ENCODE peak calls at places on chromosome X, in nine cellular contexts. One of them, this sample, is unnamed.
A peak's percentile ranks its signal among the peaks of the same experiment; 100 is the strongest.

GRCh38 chrX:24148535-24149345 is 789 bp upstream of the ZFX start:
- DNase-seq in transverse colon: no peak
- DNase-seq in substantia nigra: no peak
- DNase-seq in ecto neural progenitor cell: no peak
- DNase-seq in memory B cell: no peak
- DNase-seq in H54: no peak
- DNase-seq in stimulated activated CD8-positive, alpha-beta memory T cell treated with anti-CD3 and anti-CD28 coated beads, Interleukin-7, amount 100 ng/mL, for 24 hours: no peak
- DNase-seq in effector memory CD8-positive, alpha-beta T cell: no peak
- DNase-seq in Right ventricle myocardium superior: peak; percentile 41
- DNase-seq in this sample: no peak

GRCh38 chrX:154046262-154046771 is 26.6 kb upstream of the IRAK1 start:
- DNase-seq in memory B cell: no peak
- DNase-seq in ecto neural progenitor cell: peak; percentile 51
- DNase-seq in substantia nigra: no peak
- DNase-seq in Right ventricle myocardium superior: peak; percentile 60
- DNase-seq in transverse colon: no peak
- DNase-seq in effector memory CD8-positive, alpha-beta T cell: no peak
- DNase-seq in H54: no peak
- DNase-seq in stimulated activated CD8-positive, alpha-beta memory T cell treated with anti-CD3 and anti-CD28 coated beads, Interleukin-7, amount 100 ng/mL, for 24 hours: no peak
- DNase-seq in this sample: no peak

GRCh38 chrX:95893632-95894031 is 791.0 kb upstream of the DIAPH2 start:
- DNase-seq in memory B cell: no peak
- DNase-seq in effector memory CD8-positive, alpha-beta T cell: no peak
- DNase-seq in substantia nigra: no peak
- DNase-seq in transverse colon: no peak
- DNase-seq in ecto neural progenitor cell: no peak
- DNase-seq in H54: no peak
- DNase-seq in Right ventricle myocardium superior: no peak
- DNase-seq in stimulated activated CD8-positive, alpha-beta memory T cell treated with anti-CD3 and anti-CD28 coated beads, Interleukin-7, amount 100 ng/mL, for 24 hours: no peak
- DNase-seq in this sample: no peak

GRCh38 chrX:34903316-34903715 is 39.3 kb upstream of the FAM47B start:
- DNase-seq in H54: no peak
- DNase-seq in ecto neural progenitor cell: no peak
- DNase-seq in transverse colon: no peak
- DNase-seq in substantia nigra: no peak
- DNase-seq in effector memory CD8-positive, alpha-beta T cell: no peak
- DNase-seq in memory B cell: no peak
- DNase-seq in Right ventricle myocardium superior: no peak
- DNase-seq in stimulated activated CD8-positive, alpha-beta memory T cell treated with anti-CD3 and anti-CD28 coated beads, Interleukin-7, amount 100 ng/mL, for 24 hours: no peak
- DNase-seq in this sample: no peak

GRCh38 chrX:154409222-154409871 is at the start of gene DNASE1L1:
- DNase-seq in memory B cell: no peak
- DNase-seq in substantia nigra: peak; percentile 12
- DNase-seq in Right ventricle myocardium superior: peak; percentile 88
- DNase-seq in H54: peak; percentile 42
- DNase-seq in transverse colon: peak; percentile 90
- DNase-seq in stimulated activated CD8-positive, alpha-beta memory T cell treated with anti-CD3 and anti-CD28 coated beads, Interleukin-7, amount 100 ng/mL, for 24 hours: no peak
- DNase-seq in effector memory CD8-positive, alpha-beta T cell: no peak
- DNase-seq in ecto neural progenitor cell: peak; percentile 86
- DNase-seq in this sample: peak; percentile 68

GRCh38 chrX:121389976-121390709 is 342.7 kb downstream of the GLUD2 start:
- DNase-seq in stimulated activated CD8-positive, alpha-beta memory T cell treated with anti-CD3 and anti-CD28 coated beads, Interleukin-7, amount 100 ng/mL, for 24 hours: no peak
- DNase-seq in H54: peak; percentile 3
- DNase-seq in transverse colon: no peak
- DNase-seq in ecto neural progenitor cell: no peak
- DNase-seq in substantia nigra: no peak
- DNase-seq in effector memory CD8-positive, alpha-beta T cell: no peak
- DNase-seq in memory B cell: no peak
- DNase-seq in Right ventricle myocardium superior: no peak
- DNase-seq in this sample: no peak

GRCh38 chrX:49183701-49184281 is 2.4 kb downstream of the PRICKLE3 start:
- DNase-seq in Right ventricle myocardium superior: peak; percentile 51
- DNase-seq in substantia nigra: no peak
- DNase-seq in memory B cell: no peak
- DNase-seq in effector memory CD8-positive, alpha-beta T cell: no peak
- DNase-seq in stimulated activated CD8-positive, alpha-beta memory T cell treated with anti-CD3 and anti-CD28 coated beads, Interleukin-7, amount 100 ng/mL, for 24 hours: no peak
- DNase-seq in H54: no peak
- DNase-seq in ecto neural progenitor cell: no peak
- DNase-seq in transverse colon: no peak
- DNase-seq in this sample: no peak

GRCh38 chrX:97685753-97686152 is 802.0 kb downstream of the RPA4 start:
- DNase-seq in memory B cell: no peak
- DNase-seq in stimulated activated CD8-positive, alpha-beta memory T cell treated with anti-CD3 and anti-CD28 coated beads, Interleukin-7, amount 100 ng/mL, for 24 hours: no peak
- DNase-seq in Right ventricle myocardium superior: no peak
- DNase-seq in effector memory CD8-positive, alpha-beta T cell: no peak
- DNase-seq in substantia nigra: peak; percentile 0
- DNase-seq in H54: peak; percentile 5
- DNase-seq in ecto neural progenitor cell: no peak
- DNase-seq in transverse colon: no peak
- DNase-seq in this sample: no peak

GRCh38 chrX:40325161-40325560 is 227.4 kb upstream of the BCOR start:
- DNase-seq in substantia nigra: no peak
- DNase-seq in memory B cell: no peak
- DNase-seq in ecto neural progenitor cell: peak; percentile 29
- DNase-seq in H54: no peak
- DNase-seq in stimulated activated CD8-positive, alpha-beta memory T cell treated with anti-CD3 and anti-CD28 coated beads, Interleukin-7, amount 100 ng/mL, for 24 hours: no peak
- DNase-seq in transverse colon: no peak
- DNase-seq in Right ventricle myocardium superior: no peak
- DNase-seq in effector memory CD8-positive, alpha-beta T cell: no peak
- DNase-seq in this sample: no peak

GRCh38 chrX:115232933-115233496 is 881 bp downstream of the LRCH2 start:
- DNase-seq in transverse colon: no peak
- DNase-seq in memory B cell: no peak
- DNase-seq in stimulated activated CD8-positive, alpha-beta memory T cell treated with anti-CD3 and anti-CD28 coated beads, Interleukin-7, amount 100 ng/mL, for 24 hours: no peak
- DNase-seq in H54: no peak
- DNase-seq in substantia nigra: no peak
- DNase-seq in Right ventricle myocardium superior: no peak
- DNase-seq in ecto neural progenitor cell: no peak
- DNase-seq in effector memory CD8-positive, alpha-beta T cell: no peak
- DNase-seq in this sample: no peak

GRCh38 chrX:45722471-45722870 is 521.8 kb upstream of the DIPK2B start:
- DNase-seq in Right ventricle myocardium superior: no peak
- DNase-seq in transverse colon: no peak
- DNase-seq in H54: no peak
- DNase-seq in stimulated activated CD8-positive, alpha-beta memory T cell treated with anti-CD3 and anti-CD28 coated beads, Interleukin-7, amount 100 ng/mL, for 24 hours: no peak
- DNase-seq in memory B cell: no peak
- DNase-seq in ecto neural progenitor cell: no peak
- DNase-seq in substantia nigra: no peak
- DNase-seq in effector memory CD8-positive, alpha-beta T cell: no peak
- DNase-seq in this sample: no peak

GRCh38 chrX:29318051-29318450 is 730.8 kb downstream of the IL1RAPL1 start:
- DNase-seq in Right ventricle myocardium superior: no peak
- DNase-seq in ecto neural progenitor cell: no peak
- DNase-seq in stimulated activated CD8-positive, alpha-beta memory T cell treated with anti-CD3 and anti-CD28 coated beads, Interleukin-7, amount 100 ng/mL, for 24 hours: no peak
- DNase-seq in memory B cell: no peak
- DNase-seq in transverse colon: no peak
- DNase-seq in effector memory CD8-positive, alpha-beta T cell: no peak
- DNase-seq in substantia nigra: no peak
- DNase-seq in H54: no peak
- DNase-seq in this sample: no peak

GRCh38 chrX:3638280-3638873 is 75.1 kb downstream of the PRKX start:
- DNase-seq in substantia nigra: peak; percentile 9
- DNase-seq in ecto neural progenitor cell: peak; percentile 63
- DNase-seq in effector memory CD8-positive, alpha-beta T cell: peak; percentile 13
- DNase-seq in H54: peak; percentile 4
- DNase-seq in Right ventricle myocardium superior: no peak
- DNase-seq in memory B cell: peak; percentile 19
- DNase-seq in transverse colon: peak; percentile 44
- DNase-seq in stimulated activated CD8-positive, alpha-beta memory T cell treated with anti-CD3 and anti-CD28 coated beads, Interleukin-7, amount 100 ng/mL, for 24 hours: no peak
- DNase-seq in this sample: peak; percentile 37

GRCh38 chrX:45824471-45824870 is 623.8 kb upstream of the DIPK2B start:
- DNase-seq in stimulated activated CD8-positive, alpha-beta memory T cell treated with anti-CD3 and anti-CD28 coated beads, Interleukin-7, amount 100 ng/mL, for 24 hours: no peak
- DNase-seq in effector memory CD8-positive, alpha-beta T cell: no peak
- DNase-seq in Right ventricle myocardium superior: no peak
- DNase-seq in substantia nigra: no peak
- DNase-seq in ecto neural progenitor cell: no peak
- DNase-seq in memory B cell: no peak
- DNase-seq in H54: peak; percentile 10
- DNase-seq in transverse colon: no peak
- DNase-seq in this sample: no peak

GRCh38 chrX:34813618-34814017 is 129.0 kb upstream of the FAM47B start:
- DNase-seq in transverse colon: no peak
- DNase-seq in effector memory CD8-positive, alpha-beta T cell: no peak
- DNase-seq in memory B cell: no peak
- DNase-seq in substantia nigra: no peak
- DNase-seq in H54: no peak
- DNase-seq in stimulated activated CD8-positive, alpha-beta memory T cell treated with anti-CD3 and anti-CD28 coated beads, Interleukin-7, amount 100 ng/mL, for 24 hours: no peak
- DNase-seq in ecto neural progenitor cell: no peak
- DNase-seq in Right ventricle myocardium superior: no peak
- DNase-seq in this sample: no peak

GRCh38 chrX:23554304-23554703 is 113.0 kb upstream of the PRDX4 start:
- DNase-seq in effector memory CD8-positive, alpha-beta T cell: no peak
- DNase-seq in memory B cell: no peak
- DNase-seq in ecto neural progenitor cell: no peak
- DNase-seq in H54: no peak
- DNase-seq in transverse colon: no peak
- DNase-seq in substantia nigra: no peak
- DNase-seq in Right ventricle myocardium superior: no peak
- DNase-seq in stimulated activated CD8-positive, alpha-beta memory T cell treated with anti-CD3 and anti-CD28 coated beads, Interleukin-7, amount 100 ng/mL, for 24 hours: no peak
- DNase-seq in this sample: no peak

GRCh38 chrX:139187738-139188137 is 342.8 kb upstream of the F9 start:
- DNase-seq in Right ventricle myocardium superior: no peak
- DNase-seq in transverse colon: no peak
- DNase-seq in ecto neural progenitor cell: no peak
- DNase-seq in memory B cell: no peak
- DNase-seq in effector memory CD8-positive, alpha-beta T cell: no peak
- DNase-seq in substantia nigra: no peak
- DNase-seq in stimulated activated CD8-positive, alpha-beta memory T cell treated with anti-CD3 and anti-CD28 coated beads, Interleukin-7, amount 100 ng/mL, for 24 hours: no peak
- DNase-seq in H54: no peak
- DNase-seq in this sample: no peak

GRCh38 chrX:136250191-136251041 is 784 bp downstream of the MAP7D3 start:
- DNase-seq in memory B cell: no peak
- DNase-seq in ecto neural progenitor cell: no peak
- DNase-seq in substantia nigra: no peak
- DNase-seq in stimulated activated CD8-positive, alpha-beta memory T cell treated with anti-CD3 and anti-CD28 coated beads, Interleukin-7, amount 100 ng/mL, for 24 hours: no peak
- DNase-seq in effector memory CD8-positive, alpha-beta T cell: no peak
- DNase-seq in H54: peak; percentile 24
- DNase-seq in Right ventricle myocardium superior: no peak
- DNase-seq in transverse colon: no peak
- DNase-seq in this sample: no peak

GRCh38 chrX:44071847-44072545 is 98.8 kb upstream of the NDP start:
- DNase-seq in H54: peak; percentile 6
- DNase-seq in ecto neural progenitor cell: no peak
- DNase-seq in stimulated activated CD8-positive, alpha-beta memory T cell treated with anti-CD3 and anti-CD28 coated beads, Interleukin-7, amount 100 ng/mL, for 24 hours: no peak
- DNase-seq in substantia nigra: no peak
- DNase-seq in effector memory CD8-positive, alpha-beta T cell: no peak
- DNase-seq in memory B cell: no peak
- DNase-seq in Right ventricle myocardium superior: no peak
- DNase-seq in transverse colon: no peak
- DNase-seq in this sample: no peak

GRCh38 chrX:18884916-18885315 is 99.0 kb downstream of the PHKA2 start:
- DNase-seq in memory B cell: no peak
- DNase-seq in H54: no peak
- DNase-seq in transverse colon: no peak
- DNase-seq in ecto neural progenitor cell: no peak
- DNase-seq in Right ventricle myocardium superior: no peak
- DNase-seq in effector memory CD8-positive, alpha-beta T cell: no peak
- DNase-seq in stimulated activated CD8-positive, alpha-beta memory T cell treated with anti-CD3 and anti-CD28 coated beads, Interleukin-7, amount 100 ng/mL, for 24 hours: no peak
- DNase-seq in substantia nigra: no peak
- DNase-seq in this sample: no peak

GRCh38 chrX:49664824-49665223 is 31.0 kb downstream of the PAGE1 start:
- DNase-seq in substantia nigra: no peak
- DNase-seq in effector memory CD8-positive, alpha-beta T cell: no peak
- DNase-seq in H54: no peak
- DNase-seq in memory B cell: no peak
- DNase-seq in stimulated activated CD8-positive, alpha-beta memory T cell treated with anti-CD3 and anti-CD28 coated beads, Interleukin-7, amount 100 ng/mL, for 24 hours: no peak
- DNase-seq in transverse colon: no peak
- DNase-seq in Right ventricle myocardium superior: no peak
- DNase-seq in ecto neural progenitor cell: no peak
- DNase-seq in this sample: no peak

GRCh38 chrX:122269243-122269781 is 914.8 kb upstream of the GRIA3 start:
- DNase-seq in memory B cell: no peak
- DNase-seq in H54: no peak
- DNase-seq in stimulated activated CD8-positive, alpha-beta memory T cell treated with anti-CD3 and anti-CD28 coated beads, Interleukin-7, amount 100 ng/mL, for 24 hours: no peak
- DNase-seq in effector memory CD8-positive, alpha-beta T cell: no peak
- DNase-seq in ecto neural progenitor cell: no peak
- DNase-seq in transverse colon: no peak
- DNase-seq in substantia nigra: no peak
- DNase-seq in Right ventricle myocardium superior: no peak
- DNase-seq in this sample: no peak

GRCh38 chrX:109954333-109954732 is 48.6 kb upstream of the TMEM164 start:
- DNase-seq in substantia nigra: no peak
- DNase-seq in Right ventricle myocardium superior: no peak
- DNase-seq in memory B cell: no peak
- DNase-seq in ecto neural progenitor cell: no peak
- DNase-seq in stimulated activated CD8-positive, alpha-beta memory T cell treated with anti-CD3 and anti-CD28 coated beads, Interleukin-7, amount 100 ng/mL, for 24 hours: no peak
- DNase-seq in effector memory CD8-positive, alpha-beta T cell: no peak
- DNase-seq in transverse colon: no peak
- DNase-seq in H54: no peak
- DNase-seq in this sample: no peak

GRCh38 chrX:110082156-110082555 is 79.2 kb downstream of the TMEM164 start:
- DNase-seq in transverse colon: no peak
- DNase-seq in effector memory CD8-positive, alpha-beta T cell: no peak
- DNase-seq in stimulated activated CD8-positive, alpha-beta memory T cell treated with anti-CD3 and anti-CD28 coated beads, Interleukin-7, amount 100 ng/mL, for 24 hours: no peak
- DNase-seq in H54: no peak
- DNase-seq in ecto neural progenitor cell: no peak
- DNase-seq in Right ventricle myocardium superior: no peak
- DNase-seq in memory B cell: no peak
- DNase-seq in substantia nigra: no peak
- DNase-seq in this sample: no peak

GRCh38 chrX:17374619-17375360 is at the start of gene NHS:
- DNase-seq in ecto neural progenitor cell: peak; percentile 86
- DNase-seq in memory B cell: no peak
- DNase-seq in substantia nigra: peak; percentile 21
- DNase-seq in Right ventricle myocardium superior: peak; percentile 77
- DNase-seq in transverse colon: peak; percentile 75
- DNase-seq in H54: peak; percentile 27
- DNase-seq in stimulated activated CD8-positive, alpha-beta memory T cell treated with anti-CD3 and anti-CD28 coated beads, Interleukin-7, amount 100 ng/mL, for 24 hours: no peak
- DNase-seq in effector memory CD8-positive, alpha-beta T cell: no peak
- DNase-seq in this sample: no peak

GRCh38 chrX:38973327-38973726 is 172.1 kb downstream of the MID1IP1 start:
- DNase-seq in transverse colon: no peak
- DNase-seq in Right ventricle myocardium superior: no peak
- DNase-seq in ecto neural progenitor cell: no peak
- DNase-seq in memory B cell: no peak
- DNase-seq in H54: no peak
- DNase-seq in effector memory CD8-positive, alpha-beta T cell: no peak
- DNase-seq in stimulated activated CD8-positive, alpha-beta memory T cell treated with anti-CD3 and anti-CD28 coated beads, Interleukin-7, amount 100 ng/mL, for 24 hours: no peak
- DNase-seq in substantia nigra: no peak
- DNase-seq in this sample: no peak

GRCh38 chrX:46268429-46268828 is 276.8 kb downstream of the ZNF674 start:
- DNase-seq in memory B cell: no peak
- DNase-seq in Right ventricle myocardium superior: no peak
- DNase-seq in H54: no peak
- DNase-seq in substantia nigra: no peak
- DNase-seq in effector memory CD8-positive, alpha-beta T cell: no peak
- DNase-seq in ecto neural progenitor cell: no peak
- DNase-seq in stimulated activated CD8-positive, alpha-beta memory T cell treated with anti-CD3 and anti-CD28 coated beads, Interleukin-7, amount 100 ng/mL, for 24 hours: no peak
- DNase-seq in transverse colon: no peak
- DNase-seq in this sample: no peak